ENCODE peak calls at places on chromosomes 12 and 14, in nine cellular contexts. I, L, Q, R, E, Z, Y, D and U are unnamed samples.

GRCh38 chr12:63151898-63152700 is 1.1 kb upstream of the AVPR1A start:
- DNase-seq in I (no peak), L (peak; percentile 21), Q (peak; percentile 21), R (peak; percentile 38), E (peak; percentile 25), Z (no peak), Y (peak; percentile 24), D (peak; percentile 62), U (peak; percentile 46)

GRCh38 chr14:59464651-59465569 is at the start of gene GPR135:
- DNase-seq in I (peak; percentile 92), L (peak; percentile 56), Q (peak; percentile 37), R (peak; percentile 84), E (peak; percentile 96), Z (peak; percentile 79), Y (peak; percentile 56), D (peak; percentile 78), U (peak; percentile 69)

GRCh38 chr14:95901014-95901413 is 24.4 kb downstream of the TUNAR start:
- DNase-seq in I (no peak), L (no peak), Q (no peak), R (peak; percentile 55), E (no peak), Z (no peak), Y (peak; percentile 33), D (peak; percentile 73), U (no peak)

GRCh38 chr14:28879571-28879970 is 113.0 kb downstream of the FOXG1 start:
- DNase-seq in I (no peak), L (no peak), Q (no peak), R (no peak), E (no peak), Z (no peak), Y (no peak), D (no peak), U (no peak)

GRCh38 chr14:95263527-95264231 is 56.0 kb downstream of the CLMN start:
- DNase-seq in I (no peak), L (no peak), Q (no peak), R (no peak), E (no peak), Z (no peak), Y (no peak), D (no peak), U (no peak)

GRCh38 chr12:117280019-117280680 is 81.3 kb downstream of the NOS1 start:
- DNase-seq in I (no peak), L (no peak), Q (no peak), R (no peak), E (no peak), Z (no peak), Y (no peak), D (no peak), U (no peak)

GRCh38 chr12:22481557-22482104 is 62.7 kb downstream of the C2CD5 start:
- DNase-seq in I (no peak), L (no peak), Q (no peak), R (no peak), E (no peak), Z (no peak), Y (no peak), D (no peak), U (no peak)

GRCh38 chr14:95725685-95726336 is 11.9 kb upstream of the TCL1A start:
- DNase-seq in I (peak; percentile 75), L (no peak), Q (no peak), R (no peak), E (no peak), Z (no peak), Y (no peak), D (no peak), U (no peak)

GRCh38 chr12:41122894-41123293 is 65.2 kb upstream of the PDZRN4 start:
- DNase-seq in I (no peak), L (no peak), Q (peak; percentile 66), R (no peak), E (no peak), Z (no peak), Y (no peak), D (no peak), U (no peak)

GRCh38 chr12:116164976-116165425 is 112.5 kb downstream of the MED13L start:
- DNase-seq in I (no peak), L (no peak), Q (no peak), R (no peak), E (no peak), Z (no peak), Y (peak; percentile 81), D (peak; percentile 74), U (no peak)

GRCh38 chr14:21723431-21724045 is 49.9 kb upstream of the OR4E1 start:
- DNase-seq in I (no peak), L (no peak), Q (no peak), R (no peak), E (no peak), Z (no peak), Y (no peak), D (peak; percentile 4), U (no peak)

GRCh38 chr14:35402323-35403084 is 2.0 kb downstream of the NFKBIA start:
- DNase-seq in I (peak; percentile 85), L (no peak), Q (peak; percentile 24), R (no peak), E (no peak), Z (no peak), Y (peak; percentile 56), D (peak; percentile 50), U (peak; percentile 67)

GRCh38 chr12:7001921-7002591 is 16.2 kb downstream of the LPCAT3 start:
- DNase-seq in I (no peak), L (no peak), Q (no peak), R (no peak), E (no peak), Z (no peak), Y (no peak), D (no peak), U (no peak)
- H3K4me1 ChIP-seq in I (peaks cover 4% of the 10 kb centered on the region), L (no peaks in the 10 kb centered on the region), Q (no peaks in the 10 kb centered on the region), R (no peaks in the 10 kb centered on the region), E (no peaks in the 10 kb centered on the region), Z (no peaks in the 10 kb centered on the region), Y (no peaks in the 10 kb centered on the region), D (no peaks in the 10 kb centered on the region), U (no peaks in the 10 kb centered on the region)

GRCh38 chr12:120238224-120238616 is 27.3 kb downstream of the PXN start:
- DNase-seq in I (no peak), L (no peak), Q (no peak), R (no peak), E (no peak), Z (no peak), Y (no peak), D (no peak), U (no peak)
- H3K27ac ChIP-seq in I (peak overlapping the region; percentile 88), L (peak overlapping the region; percentile 47), Q (peak overlapping the region; percentile 73), R (no peak overlapping the region), E (peak overlapping the region; percentile 93), Z (no peak overlapping the region), Y (peak overlapping the region; percentile 14), D (peak overlapping the region; percentile 98), U (peak overlapping the region; percentile 55)

GRCh38 chr14:77035267-77035666 is 6.8 kb upstream of the IRF2BPL start:
- DNase-seq in I (no peak), L (no peak), Q (no peak), R (no peak), E (no peak), Z (no peak), Y (no peak), D (no peak), U (no peak)

GRCh38 chr14:77033622-77034521 is 5.4 kb upstream of the IRF2BPL start:
- DNase-seq in I (peak; percentile 96), L (peak; percentile 89), Q (peak; percentile 67), R (peak; percentile 93), E (peak; percentile 95), Z (peak; percentile 84), Y (peak; percentile 96), D (peak; percentile 89), U (peak; percentile 92)

GRCh38 chr14:77032854-77033621 is 4.5 kb upstream of the IRF2BPL start:
- DNase-seq in I (peak; percentile 94), L (peak; percentile 93), Q (peak; percentile 90), R (peak; percentile 96), E (peak; percentile 95), Z (peak; percentile 92), Y (peak; percentile 98), D (peak; percentile 98), U (peak; percentile 85)

GRCh38 chr14:77031680-77032482 is 3.4 kb upstream of the IRF2BPL start:
- DNase-seq in I (no peak), L (peak; percentile 38), Q (no peak), R (no peak), E (no peak), Z (no peak), Y (peak; percentile 93), D (peak; percentile 91), U (no peak)

GRCh38 chr14:77032483-77032853 is 4.0 kb upstream of the IRF2BPL start:
- DNase-seq in I (no peak), L (no peak), Q (no peak), R (no peak), E (no peak), Z (no peak), Y (no peak), D (no peak), U (no peak)
- H3K4me1 ChIP-seq in I (peaks cover 78% of the 10 kb centered on the region), L (peaks cover 22% of the 10 kb centered on the region), Q (peaks cover 79% of the 10 kb centered on the region), R (peaks cover 5% of the 10 kb centered on the region), E (peaks cover 71% of the 10 kb centered on the region), Z (peaks cover 22% of the 10 kb centered on the region), Y (peaks cover 22% of the 10 kb centered on the region), D (peaks cover 42% of the 10 kb centered on the region), U (peaks cover 20% of the 10 kb centered on the region)

DNA sequence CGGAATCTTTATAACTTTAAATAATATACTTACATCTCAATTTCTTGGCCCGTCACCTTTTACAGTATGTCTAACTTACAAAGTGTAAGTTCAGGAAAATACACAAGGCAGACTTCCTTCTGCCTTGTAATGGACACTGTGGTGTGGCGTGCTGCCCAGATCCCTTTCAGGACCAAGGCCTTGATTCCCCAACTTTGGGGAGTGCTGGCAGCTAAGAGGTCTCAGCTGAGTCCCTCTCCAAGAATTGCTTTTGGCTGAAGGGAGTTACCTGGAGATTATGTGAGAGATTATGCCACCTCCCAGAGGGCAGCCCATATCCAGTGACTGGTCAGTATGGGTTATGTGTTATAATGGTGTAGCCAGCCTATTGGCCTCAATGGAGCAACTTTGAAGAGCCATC is 21.2 kb upstream of the BATF start:
- DNase-seq in I (no peak), L (no peak), Q (no peak), R (no peak), E (no peak), Z (no peak), Y (no peak), D (no peak), U (no peak)
- H3K27ac ChIP-seq in I (no peak overlapping the region), L (no peak overlapping the region), Q (no peak overlapping the region), R (no peak overlapping the region), E (no peak overlapping the region), Z (no peak overlapping the region), Y (no peak overlapping the region), D (no peak overlapping the region), U (no peak overlapping the region)

GRCh38 chr12:68794653-68795253 is 13.2 kb upstream of the MDM2 start:
- DNase-seq in I (no peak), L (no peak), Q (no peak), R (no peak), E (no peak), Z (no peak), Y (peak; percentile 86), D (peak; percentile 82), U (no peak)
- H3K4me1 ChIP-seq in I (no peaks in the 10 kb centered on the region), L (no peaks in the 10 kb centered on the region), Q (no peaks in the 10 kb centered on the region), R (no peaks in the 10 kb centered on the region), E (no peaks in the 10 kb centered on the region), Z (no peaks in the 10 kb centered on the region), Y (no peaks in the 10 kb centered on the region), D (peaks cover 11% of the 10 kb centered on the region), U (no peaks in the 10 kb centered on the region)

GRCh38 chr12:121514184-121514742 is 66.6 kb downstream of the KDM2B start:
- DNase-seq in I (peak; percentile 80), L (no peak), Q (no peak), R (no peak), E (no peak), Z (no peak), Y (no peak), D (no peak), U (no peak)
- H3K27ac ChIP-seq in I (peak overlapping the region; percentile 76), L (no peak overlapping the region), Q (no peak overlapping the region), R (no peak overlapping the region), E (no peak overlapping the region), Z (no peak overlapping the region), Y (no peak overlapping the region), D (no peak overlapping the region), U (no peak overlapping the region)